ENCODE peak calls at places on chromosome 4, in seven cellular contexts. W, E, J, G, M, K and Q are unnamed samples.

GRCh38 chr4:52051615-52052474 is 741 bp downstream of the SPATA18 start:
- DNase-seq in W (peak), E (peak), J (peak), G (peak), M (no peak), K (peak), Q (peak)

GRCh38 chr4:145183023-145183422 is 2.6 kb upstream of the OTUD4 start:
- DNase-seq in W (no peak), E (no peak), J (no peak), G (no peak), M (no peak), K (no peak), Q (no peak)

GRCh38 chr4:115165503-115165902 is 52.1 kb upstream of the NDST4 start:
- DNase-seq in W (no peak), E (no peak), J (no peak), G (no peak), M (no peak), K (no peak), Q (no peak)

GRCh38 chr4:37438880-37439279 is 194.3 kb downstream of the NWD2 start:
- DNase-seq in W (no peak), E (no peak), J (no peak), G (no peak), M (no peak), K (no peak), Q (no peak)

GRCh38 chr4:140092094-140092820 is 61.7 kb downstream of the MAML3 start:
- DNase-seq in W (no peak), E (peak), J (no peak), G (peak), M (no peak), K (no peak), Q (peak)

GRCh38 chr4:73891739-73892405 is 22.7 kb downstream of the CXCL1 start:
- DNase-seq in W (peak), E (no peak), J (no peak), G (no peak), M (no peak), K (no peak), Q (no peak)

GRCh38 chr4:4289575-4289929 is 402 bp downstream of the LYAR start:
- DNase-seq in W (no peak), E (no peak), J (no peak), G (no peak), M (no peak), K (no peak), Q (no peak)

GRCh38 chr4:168593399-168593798 is 96.5 kb downstream of the PALLD start:
- DNase-seq in W (no peak), E (no peak), J (no peak), G (no peak), M (no peak), K (no peak), Q (no peak)

GRCh38 chr4:173121044-173121685 is 47.4 kb upstream of the GALNT7 start:
- DNase-seq in W (no peak), E (peak), J (no peak), G (no peak), M (no peak), K (no peak), Q (peak)

GRCh38 chr4:169283114-169283509 is 12.4 kb upstream of the SH3RF1 start:
- DNase-seq in W (no peak), E (no peak), J (no peak), G (no peak), M (no peak), K (peak), Q (no peak)

GRCh38 chr4:48963042-48963679 is 22.9 kb upstream of the CWH43 start:
- DNase-seq in W (peak), E (peak), J (peak), G (peak), M (peak), K (peak), Q (peak)